ENCODE peak calls at places on chromosomes 4 and X, in nine cellular contexts. Q is GM23338, D is transverse colon, A is breast epithelium, B is stomach, X is sigmoid colon, T is HCT116, E is spleen, P is HepG2. M is an unnamed sample.

GRCh38 chrX:40189621-40190020 is 91.9 kb upstream of the BCOR start:
- DNase-seq in E (no peak), A (no peak), X (no peak), T (no peak), P (no peak), D (no peak), B (no peak), Q (no peak), M (no peak)

GRCh38 chr4:114659386-114660008 is 60.9 kb downstream of the UGT8 start:
- DNase-seq in T (peak; percentile 73), B (peak; percentile 67), D (peak; percentile 70), Q (peak; percentile 90), A (peak; percentile 52), P (peak; percentile 42), E (peak; percentile 66), X (no peak), M (no peak)

GRCh38 chrX:69093960-69094935 is 71.0 kb downstream of the PJA1 start:
- DNase-seq in D (peak; percentile 24), B (peak; percentile 48), X (peak; percentile 74), P (peak; percentile 36), Q (peak; percentile 76), E (peak; percentile 59), A (no peak), T (peak; percentile 21), M (no peak)

GRCh38 chr4:186079698-186080097 is 10.7 kb downstream of the TLR3 start:
- DNase-seq in X (no peak), B (no peak), Q (no peak), P (no peak), T (no peak), D (no peak), A (no peak), E (no peak), M (peak; percentile 62)

GRCh38 chr4:55291227-55291629 is 54.8 kb upstream of the SRD5A3 start:
- DNase-seq in E (no peak), X (peak; percentile 80), Q (no peak), P (no peak), B (no peak), T (no peak), A (no peak), D (no peak), M (no peak)

GRCh38 chr4:5144384-5144783 is 93.1 kb downstream of the STK32B start:
- DNase-seq in P (no peak), B (no peak), T (no peak), Q (no peak), D (no peak), E (no peak), A (no peak), X (no peak), M (peak; percentile 46)

GRCh38 chr4:3310301-3311094 is 17.7 kb downstream of the RGS12 start:
- DNase-seq in Q (no peak), T (no peak), E (peak; percentile 58), B (peak; percentile 24), A (no peak), X (no peak), D (no peak), P (no peak), M (no peak)

GRCh38 chr4:80239480-80239879 is 27.0 kb upstream of the FGF5 start:
- DNase-seq in A (no peak), P (no peak), X (no peak), D (no peak), Q (no peak), T (no peak), B (no peak), E (no peak), M (no peak)

GRCh38 chr4:150280081-150280950 is 202.1 kb downstream of the DCLK2 start:
- DNase-seq in P (no peak), E (no peak), D (no peak), A (no peak), B (no peak), X (no peak), T (no peak), Q (no peak), M (no peak)

GRCh38 chr4:100805547-100805946 is 287.7 kb upstream of the EMCN start:
- DNase-seq in T (no peak), Q (peak; percentile 62), D (no peak), A (no peak), P (no peak), E (no peak), B (no peak), X (no peak), M (no peak)

GRCh38 chr4:134201216-134202098 is at the start of gene PABPC4L:
- DNase-seq in P (no peak), E (peak; percentile 63), X (peak; percentile 69), Q (peak; percentile 76), A (no peak), B (no peak), D (no peak), T (no peak), M (no peak)

GRCh38 chr4:3655485-3656429 is 110.4 kb upstream of the ADRA2C start:
- DNase-seq in Q (peak; percentile 66), D (no peak), E (no peak), A (no peak), T (no peak), X (no peak), P (no peak), B (no peak), M (no peak)

GRCh38 chr4:68373513-68373912 is 23.6 kb upstream of the YTHDC1 start:
- DNase-seq in A (peak; percentile 69), X (peak; percentile 90), D (peak; percentile 59), P (no peak), T (no peak), Q (peak; percentile 95), E (peak; percentile 89), B (peak; percentile 65), M (no peak)

GRCh38 chr4:68372588-68372987 is 22.7 kb upstream of the YTHDC1 start:
- DNase-seq in B (no peak), D (no peak), Q (peak; percentile 24), P (no peak), T (no peak), X (no peak), E (no peak), A (no peak), M (no peak)

GRCh38 chr4:68378226-68378625 is 28.3 kb upstream of the YTHDC1 start:
- DNase-seq in B (no peak), Q (no peak), X (no peak), E (no peak), A (no peak), T (no peak), P (no peak), D (no peak), M (no peak)

GRCh38 chr4:68375667-68376559 is 26.0 kb upstream of the YTHDC1 start:
- DNase-seq in A (no peak), D (peak; percentile 28), X (no peak), B (no peak), E (peak; percentile 81), T (peak; percentile 81), P (peak; percentile 66), Q (peak; percentile 81), M (no peak)
- TF ChIP-seq POLR2AphosphoS5 in A (no peak), D (no peak), X (no peak), B (no peak), E (no peak), T (no peak), P (no peak), Q (no peak), M (no peak)

DNA sequence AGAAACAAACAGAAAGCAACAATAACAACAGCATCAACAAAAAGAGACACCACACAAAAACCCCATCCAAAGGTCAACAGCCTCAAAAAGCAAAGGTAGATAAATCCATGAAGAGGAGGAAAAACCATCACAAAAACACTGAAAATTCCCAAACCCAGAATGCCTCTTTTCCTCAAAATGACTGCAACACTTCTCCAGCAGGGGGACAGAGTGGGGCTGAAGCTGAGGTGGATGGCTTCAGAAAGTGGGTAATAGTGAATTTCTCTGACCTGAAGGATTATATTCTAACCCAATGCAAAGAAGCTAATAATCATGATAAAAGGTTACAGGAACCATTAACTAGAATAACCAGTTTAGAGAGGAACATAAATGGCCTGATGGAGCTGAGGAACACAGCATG is 888.2 kb downstream of the RAB28 start:
- DNase-seq in P (no peak), T (no peak), B (no peak), E (no peak), D (no peak), Q (peak; percentile 42), A (no peak), X (no peak), M (no peak)
- TF ChIP-seq CTCF in P (peak; percentile 25), T (no peak), B (no peak), E (no peak), D (no peak), Q (peak; percentile 46), A (no peak), X (no peak), M (no peak)

GRCh38 chr4:185003596-185004351 is 14.5 kb upstream of the HELT start:
- DNase-seq in E (no peak), P (no peak), B (no peak), T (no peak), Q (no peak), D (no peak), X (peak; percentile 34), A (no peak), M (no peak)

GRCh38 chr4:185004562-185005208 is 13.6 kb upstream of the HELT start:
- DNase-seq in B (peak; percentile 55), A (peak; percentile 58), P (no peak), X (peak; percentile 73), Q (peak; percentile 75), E (peak; percentile 80), T (no peak), D (peak; percentile 16), M (no peak)

GRCh38 chr4:185002784-185003183 is 15.5 kb upstream of the HELT start:
- DNase-seq in E (no peak), P (peak; percentile 67), X (peak; percentile 26), D (no peak), T (no peak), B (no peak), Q (no peak), A (no peak), M (no peak)

GRCh38 chr4:185005209-185005819 is 13.0 kb upstream of the HELT start:
- DNase-seq in E (peak; percentile 92), T (peak; percentile 72), P (peak; percentile 52), A (peak; percentile 86), Q (peak; percentile 94), B (peak; percentile 92), X (peak; percentile 86), D (peak; percentile 85), M (no peak)
- TF ChIP-seq POLR2AphosphoS5 in E (peak; percentile 31), T (no peak), P (no peak), A (no peak), Q (no peak), B (no peak), X (no peak), D (no peak), M (peak; percentile 41)

GRCh38 chrX:114959729-114960128 is 57.7 kb downstream of the IL13RA2 start:
- DNase-seq in P (no peak), Q (peak; percentile 32), B (no peak), A (no peak), D (no peak), T (no peak), E (no peak), X (no peak), M (no peak)
- TF ChIP-seq CTCF in P (no peak), Q (no peak), B (peak; percentile 27), A (peak; percentile 27), D (no peak), T (peak; percentile 22), E (no peak), X (no peak), M (no peak)

M was measured in vagina.